ENCODE peak calls at places on chromosomes 16 and 17, in four cellular contexts. U is left lung; B is CD8-positive, alpha-beta memory T cell; M is GM23338. O is an unnamed sample.

GRCh38 chr17:8836821-8837426 is 30.6 kb downstream of the PIK3R6 start:
- DNase-seq in B (no peak), U (no peak), M (no peak), O (no peak)

GRCh38 chr16:29809850-29810698 is 1.9 kb upstream of the PRRT2 start:
- DNase-seq in B (peak; percentile 71), U (no peak), M (peak; percentile 35), O (no peak)

GRCh38 chr17:77107506-77108433 is 33.0 kb upstream of the SEC14L1 start:
- DNase-seq in M (no peak), B (peak; percentile 66), U (no peak), O (peak; percentile 59)

GRCh38 chr16:1990336-1991134 is 765 bp downstream of the SYNGR3 start:
- DNase-seq in B (no peak), M (peak; percentile 89), U (peak; percentile 79), O (no peak)

GRCh38 chr17:7548585-7549400 is at the start of gene TNFSF12:
- DNase-seq in M (peak; percentile 68), B (peak; percentile 44), U (peak; percentile 89), O (peak; percentile 80)

GRCh38 chr17:49252148-49252682 is 21.6 kb upstream of the PHOSPHO1 start:
- DNase-seq in U (peak; percentile 10), B (no peak), M (no peak), O (no peak)

GRCh38 chr16:74601131-74601871 is 5.6 kb downstream of the GLG1 start:
- DNase-seq in B (peak; percentile 83), U (no peak), M (no peak), O (peak; percentile 80)

GRCh38 chr16:68287276-68288251 is 23.2 kb downstream of the SLC7A6OS start:
- DNase-seq in B (peak; percentile 62), M (no peak), U (no peak), O (peak; percentile 92)

GRCh38 chr16:4365014-4365406 is 6.6 kb upstream of the VASN start:
- DNase-seq in U (no peak), B (no peak), M (no peak), O (no peak)

GRCh38 chr17:72691601-72692000 is 400.9 kb downstream of the SLC39A11 start:
- DNase-seq in M (no peak), U (no peak), B (no peak), O (no peak)

GRCh38 chr16:7581175-7581574 is 248.5 kb downstream of the RBFOX1 start:
- DNase-seq in M (no peak), U (no peak), B (no peak), O (no peak)

GRCh38 chr16:88655053-88655732 is 4.3 kb upstream of the CYBA start:
- DNase-seq in M (no peak), U (peak; percentile 76), B (no peak), O (no peak)

GRCh38 chr17:5260542-5260941 is 21.5 kb upstream of the RABEP1 start:
- DNase-seq in U (no peak), B (no peak), M (no peak), O (no peak)

GRCh38 chr16:8173111-8173644 is 417.1 kb downstream of the TMEM114 start:
- DNase-seq in M (peak; percentile 92), B (no peak), U (no peak), O (no peak)

GRCh38 chr17:64781394-64781793 is 119.3 kb upstream of the SMURF2 start:
- DNase-seq in U (peak; percentile 97), M (peak; percentile 64), B (no peak), O (peak; percentile 18)
- H3K4me3 ChIP-seq in U (peak overlapping the region; percentile 60), M (peak overlapping the region; percentile 80), B (no peak overlapping the region), O (no peak overlapping the region)

DNA sequence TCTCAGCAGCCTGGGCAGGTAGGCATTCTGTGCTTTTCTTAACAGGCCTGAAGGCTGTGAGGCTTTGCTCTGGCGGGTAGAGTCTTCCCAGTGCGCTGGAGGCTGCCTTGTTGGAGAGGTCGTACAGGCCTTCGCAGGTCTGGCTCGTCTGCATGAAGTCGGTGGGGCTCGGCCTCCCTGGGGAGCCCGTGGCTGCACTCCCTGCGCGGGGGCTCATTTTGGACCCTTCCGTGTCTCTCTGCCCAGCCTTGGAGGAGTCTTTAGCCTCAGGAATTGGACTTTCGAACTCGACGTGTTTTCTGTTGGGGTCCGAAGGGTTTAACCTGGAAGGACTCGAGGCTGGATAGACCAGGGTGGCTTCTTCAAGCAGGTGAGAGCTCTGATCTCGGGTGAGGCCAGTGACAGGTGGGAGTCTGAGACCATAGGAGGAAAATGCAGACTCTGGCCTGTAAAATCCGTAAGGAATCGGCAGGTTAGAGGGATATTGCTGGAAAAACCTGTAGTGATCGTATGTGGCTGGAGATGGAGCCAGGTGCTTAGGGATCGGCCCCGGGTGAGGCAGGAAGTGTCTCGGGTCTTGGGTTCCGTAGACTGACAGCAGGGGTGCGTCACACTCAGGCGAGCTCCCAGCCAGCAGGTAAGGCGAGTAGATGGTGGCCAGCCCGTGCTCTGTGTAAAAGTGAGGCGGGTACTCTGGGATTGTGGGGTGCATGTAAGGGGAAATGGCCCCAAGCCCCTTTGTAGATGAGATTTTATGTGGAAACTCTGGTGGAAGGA is 8.6 kb downstream of the ZNF750 start:
- DNase-seq in M (no peak), U (no peak), B (no peak), O (no peak)
- H3K27ac ChIP-seq in M (peak overlapping the region; percentile 81), U (no peak overlapping the region), B (no peak overlapping the region), O (no peak overlapping the region)

DNA sequence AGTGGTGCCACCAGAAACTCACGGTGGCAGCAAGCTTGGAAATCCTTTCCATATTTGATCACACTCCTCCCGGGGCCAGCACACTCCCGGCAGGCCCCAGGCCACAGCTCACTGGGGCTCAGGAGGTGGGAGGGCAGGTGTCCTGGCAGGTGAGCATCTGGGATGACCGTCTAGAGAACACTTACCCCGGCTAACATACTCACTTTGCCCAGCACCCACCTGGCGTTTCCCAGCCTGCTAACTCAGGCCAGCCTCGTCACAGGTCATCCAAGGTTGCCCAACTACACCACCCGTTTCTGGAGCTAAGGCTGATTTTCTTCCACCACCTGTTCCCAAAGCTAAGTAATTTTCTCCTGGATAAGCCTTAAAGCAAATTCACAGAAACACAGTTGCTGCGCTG is 24.9 kb downstream of the FBXO31 start:
- DNase-seq in M (no peak), B (no peak), U (peak; percentile 45), O (no peak)
- H3K4me1 ChIP-seq in M (no peaks in the 10 kb centered on the region), B (no peaks in the 10 kb centered on the region), U (no peaks in the 10 kb centered on the region), O (no peaks in the 10 kb centered on the region)

DNA sequence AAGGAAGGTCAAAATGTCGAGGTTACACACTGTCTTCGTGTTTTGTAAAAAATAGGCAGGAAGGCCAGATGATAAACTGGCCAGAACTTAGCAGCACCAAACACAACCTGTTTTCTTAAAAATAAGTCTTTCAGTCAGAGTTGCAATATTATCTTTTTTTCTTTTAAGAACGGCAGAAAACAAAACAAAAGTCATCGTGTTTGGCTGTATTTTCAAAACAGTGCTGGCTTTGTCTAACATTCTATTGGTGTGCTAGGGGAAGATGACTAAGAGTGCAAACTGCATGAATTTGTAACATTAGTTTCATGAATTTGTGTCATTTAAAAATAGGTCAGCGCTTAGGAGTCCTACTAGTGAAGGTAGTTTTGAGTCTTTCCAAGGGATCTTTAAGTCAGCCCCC is 5.3 kb downstream of the MAF start:
- DNase-seq in U (no peak), B (no peak), M (no peak), O (no peak)
- H3K4me3 ChIP-seq in U (peak overlapping the region; percentile 48), B (peak overlapping the region; percentile 40), M (no peak overlapping the region), O (peak overlapping the region; percentile 92)

GRCh38 chr17:45223541-45224528 is 2.1 kb downstream of the FMNL1 start:
- DNase-seq in U (peak; percentile 64), B (peak; percentile 66), M (no peak), O (peak; percentile 67)
- H3K27ac ChIP-seq in U (peak overlapping the region; percentile 97), B (peak overlapping the region; percentile 98), M (no peak overlapping the region), O (peak overlapping the region; percentile 98)

GRCh38 chr16:75760018-75760519 is 33.8 kb upstream of the CPHXL start:
- DNase-seq in B (no peak), M (no peak), U (no peak), O (no peak)
- H3K4me1 ChIP-seq in B (no peaks in the 10 kb centered on the region), M (no peaks in the 10 kb centered on the region), U (no peaks in the 10 kb centered on the region), O (peaks cover 6% of the 10 kb centered on the region)